ENCODE peak calls at places on chromosomes 2 and 18, in eight cellular contexts. One of them, this sample, is unnamed.

GRCh38 chr18:75324686-75325257 is 102.7 kb downstream of the SMIM21 start:
- DNase-seq in K562: no peak
- DNase-seq in HCT116: no peak
- DNase-seq in GM12878: no peak
- DNase-seq in Panc1: no peak
- DNase-seq in breast epithelium: no peak
- DNase-seq in GM23338: no peak
- DNase-seq in vagina: no peak
- DNase-seq in this sample: no peak

GRCh38 chr2:231386446-231386845 is 9.1 kb upstream of the B3GNT7 start:
- DNase-seq in K562: no peak
- DNase-seq in HCT116: no peak
- DNase-seq in GM12878: no peak
- DNase-seq in Panc1: no peak
- DNase-seq in breast epithelium: no peak
- DNase-seq in GM23338: no peak
- DNase-seq in vagina: no peak
- DNase-seq in this sample: no peak

GRCh38 chr2:52537588-52537987 is 1230.0 kb upstream of the CHAC2 start:
- DNase-seq in K562: no peak
- DNase-seq in HCT116: no peak
- DNase-seq in GM12878: no peak
- DNase-seq in Panc1: no peak
- DNase-seq in breast epithelium: no peak
- DNase-seq in GM23338: no peak
- DNase-seq in vagina: no peak
- DNase-seq in this sample: no peak

GRCh38 chr2:61340242-61340641 is 130.6 kb downstream of the USP34 start:
- DNase-seq in K562: no peak
- DNase-seq in HCT116: no peak
- DNase-seq in GM12878: no peak
- DNase-seq in Panc1: peak; percentile 46
- DNase-seq in breast epithelium: no peak
- DNase-seq in GM23338: no peak
- DNase-seq in vagina: no peak
- DNase-seq in this sample: no peak

GRCh38 chr18:76460482-76460881 is 34.6 kb downstream of the ZNF516 start:
- DNase-seq in K562: no peak
- DNase-seq in HCT116: no peak
- DNase-seq in GM12878: no peak
- DNase-seq in Panc1: no peak
- DNase-seq in breast epithelium: no peak
- DNase-seq in GM23338: no peak
- DNase-seq in vagina: peak; percentile 86
- DNase-seq in this sample: no peak

GRCh38 chr2:105397025-105397722 is 1.7 kb downstream of the FHL2 start:
- DNase-seq in K562: peak; percentile 34
- DNase-seq in HCT116: peak; percentile 60
- DNase-seq in GM12878: no peak
- DNase-seq in Panc1: no peak
- DNase-seq in breast epithelium: no peak
- DNase-seq in GM23338: no peak
- DNase-seq in vagina: no peak
- DNase-seq in this sample: no peak

GRCh38 chr2:184004289-184004944 is 593.9 kb upstream of the ZNF804A start:
- DNase-seq in K562: no peak
- DNase-seq in HCT116: no peak
- DNase-seq in GM12878: peak; percentile 27
- DNase-seq in Panc1: no peak
- DNase-seq in breast epithelium: no peak
- DNase-seq in GM23338: no peak
- DNase-seq in vagina: no peak
- DNase-seq in this sample: no peak

GRCh38 chr2:201675454-201675853 is 23.0 kb downstream of the MPP4 start:
- DNase-seq in K562: no peak
- DNase-seq in HCT116: no peak
- DNase-seq in GM12878: no peak
- DNase-seq in Panc1: no peak
- DNase-seq in breast epithelium: no peak
- DNase-seq in GM23338: no peak
- DNase-seq in vagina: no peak
- DNase-seq in this sample: no peak

GRCh38 chr2:136112949-136113766 is 4.8 kb downstream of the CXCR4 start:
- DNase-seq in K562: no peak
- DNase-seq in HCT116: no peak
- DNase-seq in GM12878: no peak
- DNase-seq in Panc1: no peak
- DNase-seq in breast epithelium: no peak
- DNase-seq in GM23338: no peak
- DNase-seq in vagina: no peak
- DNase-seq in this sample: no peak

GRCh38 chr18:50982802-50983179 is 15.0 kb downstream of the ELAC1 start:
- DNase-seq in K562: no peak
- DNase-seq in HCT116: no peak
- DNase-seq in GM12878: no peak
- DNase-seq in Panc1: no peak
- DNase-seq in breast epithelium: no peak
- DNase-seq in GM23338: peak; percentile 23
- DNase-seq in vagina: no peak
- DNase-seq in this sample: no peak
- H3K36me3 ChIP-seq in K562: peaks cover 2% of the 10 kb centered on the region
- H3K36me3 ChIP-seq in HCT116: no peaks in the 10 kb centered on the region
- H3K36me3 ChIP-seq in GM12878: no peaks in the 10 kb centered on the region
- H3K36me3 ChIP-seq in Panc1: no peaks in the 10 kb centered on the region
- H3K36me3 ChIP-seq in breast epithelium: no peaks in the 10 kb centered on the region
- H3K36me3 ChIP-seq in GM23338: no peaks in the 10 kb centered on the region
- H3K36me3 ChIP-seq in vagina: peaks cover 14% of the 10 kb centered on the region
- H3K36me3 ChIP-seq in this sample: peaks cover 15% of the 10 kb centered on the region

GRCh38 chr2:224248944-224249371 is 152.9 kb downstream of the FAM124B start:
- DNase-seq in K562: no peak
- DNase-seq in HCT116: no peak
- DNase-seq in GM12878: no peak
- DNase-seq in Panc1: no peak
- DNase-seq in breast epithelium: no peak
- DNase-seq in GM23338: no peak
- DNase-seq in vagina: no peak
- DNase-seq in this sample: no peak

GRCh38 chr2:224257176-224257575 is 144.7 kb downstream of the FAM124B start:
- DNase-seq in K562: no peak
- DNase-seq in HCT116: no peak
- DNase-seq in GM12878: no peak
- DNase-seq in Panc1: no peak
- DNase-seq in breast epithelium: no peak
- DNase-seq in GM23338: no peak
- DNase-seq in vagina: no peak
- DNase-seq in this sample: no peak

GRCh38 chr2:224252601-224253000 is 149.3 kb downstream of the FAM124B start:
- DNase-seq in K562: no peak
- DNase-seq in HCT116: no peak
- DNase-seq in GM12878: no peak
- DNase-seq in Panc1: no peak
- DNase-seq in breast epithelium: no peak
- DNase-seq in GM23338: no peak
- DNase-seq in vagina: no peak
- DNase-seq in this sample: no peak

DNA sequence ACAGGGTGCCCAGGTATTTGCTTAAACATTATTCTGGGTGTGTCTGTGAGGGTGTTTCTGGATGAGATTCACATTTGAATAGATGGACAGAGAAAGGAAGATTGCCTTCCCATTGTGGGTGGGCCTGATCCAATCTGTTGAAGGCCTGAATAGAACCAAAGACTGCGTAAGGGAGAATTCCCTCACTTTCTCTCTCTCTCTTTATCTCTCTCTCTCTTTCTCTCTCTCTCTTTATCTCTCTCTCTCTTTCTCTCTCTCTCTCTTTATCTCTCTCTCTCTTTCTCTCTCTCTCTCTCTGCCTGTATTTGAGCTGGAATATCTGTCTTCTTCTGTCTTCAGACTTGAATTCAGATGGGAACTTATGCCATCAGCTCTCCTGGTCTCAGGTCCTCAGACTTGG is 148.4 kb downstream of the FAM124B start:
- DNase-seq in K562: no peak
- DNase-seq in HCT116: no peak
- DNase-seq in GM12878: no peak
- DNase-seq in Panc1: no peak
- DNase-seq in breast epithelium: no peak
- DNase-seq in GM23338: no peak
- DNase-seq in vagina: no peak
- DNase-seq in this sample: no peak
- TF ChIP-seq POLR2AphosphoS5 in K562: no peak
- TF ChIP-seq POLR2AphosphoS5 in HCT116: no peak
- TF ChIP-seq POLR2AphosphoS5 in GM12878: no peak
- TF ChIP-seq POLR2AphosphoS5 in Panc1: no peak
- TF ChIP-seq POLR2AphosphoS5 in breast epithelium: no peak
- TF ChIP-seq POLR2AphosphoS5 in GM23338: no peak
- TF ChIP-seq POLR2AphosphoS5 in vagina: no peak
- TF ChIP-seq POLR2AphosphoS5 in this sample: no peak

GRCh38 chr18:33656889-33657288 is 78.9 kb downstream of the ASXL3 start:
- DNase-seq in K562: no peak
- DNase-seq in HCT116: no peak
- DNase-seq in GM12878: no peak
- DNase-seq in Panc1: no peak
- DNase-seq in breast epithelium: no peak
- DNase-seq in GM23338: no peak
- DNase-seq in vagina: no peak
- DNase-seq in this sample: no peak
- TF ChIP-seq CTCF in K562: no peak
- TF ChIP-seq CTCF in HCT116: no peak
- TF ChIP-seq CTCF in GM12878: no peak
- TF ChIP-seq CTCF in Panc1: no peak
- TF ChIP-seq CTCF in breast epithelium: no peak
- TF ChIP-seq CTCF in GM23338: no peak
- TF ChIP-seq CTCF in vagina: no peak
- TF ChIP-seq CTCF in this sample: no peak

GRCh38 chr2:127283275-127283674 is 10.7 kb downstream of the ERCC3 start:
- DNase-seq in K562: no peak
- DNase-seq in HCT116: no peak
- DNase-seq in GM12878: no peak
- DNase-seq in Panc1: no peak
- DNase-seq in breast epithelium: no peak
- DNase-seq in GM23338: no peak
- DNase-seq in vagina: no peak
- DNase-seq in this sample: no peak
- H3K36me3 ChIP-seq in K562: peaks cover 91% of the 10 kb centered on the region
- H3K36me3 ChIP-seq in HCT116: peaks cover 59% of the 10 kb centered on the region
- H3K36me3 ChIP-seq in GM12878: peaks cover 27% of the 10 kb centered on the region
- H3K36me3 ChIP-seq in Panc1: peaks cover 22% of the 10 kb centered on the region
- H3K36me3 ChIP-seq in breast epithelium: peaks cover 20% of the 10 kb centered on the region
- H3K36me3 ChIP-seq in GM23338: peaks cover 59% of the 10 kb centered on the region
- H3K36me3 ChIP-seq in vagina: peaks cover 77% of the 10 kb centered on the region
- H3K36me3 ChIP-seq in this sample: peaks cover 100% of the 10 kb centered on the region

GRCh38 chr2:47274054-47274779 is 119.1 kb upstream of the STPG4 start:
- DNase-seq in K562: no peak
- DNase-seq in HCT116: no peak
- DNase-seq in GM12878: no peak
- DNase-seq in Panc1: no peak
- DNase-seq in breast epithelium: no peak
- DNase-seq in GM23338: no peak
- DNase-seq in vagina: no peak
- DNase-seq in this sample: no peak
- TF ChIP-seq POLR2AphosphoS5 in K562: no peak
- TF ChIP-seq POLR2AphosphoS5 in HCT116: no peak
- TF ChIP-seq POLR2AphosphoS5 in GM12878: no peak
- TF ChIP-seq POLR2AphosphoS5 in Panc1: no peak
- TF ChIP-seq POLR2AphosphoS5 in breast epithelium: no peak
- TF ChIP-seq POLR2AphosphoS5 in GM23338: no peak
- TF ChIP-seq POLR2AphosphoS5 in vagina: no peak
- TF ChIP-seq POLR2AphosphoS5 in this sample: no peak

DNA sequence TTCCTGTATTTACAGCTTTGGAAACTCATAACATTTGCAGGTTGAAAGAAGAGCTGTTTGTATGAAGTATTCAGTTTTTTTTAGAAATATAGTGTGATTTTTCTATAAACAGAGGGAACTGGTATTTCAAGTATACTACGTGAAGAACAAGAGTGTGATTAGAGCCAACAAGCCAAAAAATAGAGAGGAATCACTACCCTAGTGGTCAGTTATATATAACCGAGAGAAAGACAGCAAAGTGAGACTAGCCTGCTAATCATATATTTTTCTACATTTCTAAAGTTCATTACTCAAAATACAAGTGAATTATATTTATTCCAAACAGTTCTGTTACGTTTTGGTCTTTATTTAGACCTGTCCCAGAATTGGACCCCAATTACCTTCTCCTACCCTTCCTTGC is 444.8 kb upstream of the NRP2 start:
- DNase-seq in K562: no peak
- DNase-seq in HCT116: no peak
- DNase-seq in GM12878: no peak
- DNase-seq in Panc1: no peak
- DNase-seq in breast epithelium: no peak
- DNase-seq in GM23338: peak; percentile 58
- DNase-seq in vagina: no peak
- DNase-seq in this sample: no peak
- TF ChIP-seq CTCF in K562: no peak
- TF ChIP-seq CTCF in HCT116: no peak
- TF ChIP-seq CTCF in GM12878: no peak
- TF ChIP-seq CTCF in Panc1: no peak
- TF ChIP-seq CTCF in breast epithelium: no peak
- TF ChIP-seq CTCF in GM23338: peak; percentile 46
- TF ChIP-seq CTCF in vagina: no peak
- TF ChIP-seq CTCF in this sample: no peak

GRCh38 chr2:47024046-47024445 is 108.4 kb upstream of the MCFD2 start:
- DNase-seq in K562: no peak
- DNase-seq in HCT116: no peak
- DNase-seq in GM12878: no peak
- DNase-seq in Panc1: no peak
- DNase-seq in breast epithelium: no peak
- DNase-seq in GM23338: no peak
- DNase-seq in vagina: no peak
- DNase-seq in this sample: no peak

GRCh38 chr2:47019991-47020681 is 104.5 kb upstream of the MCFD2 start:
- DNase-seq in K562: no peak
- DNase-seq in HCT116: no peak
- DNase-seq in GM12878: no peak
- DNase-seq in Panc1: no peak
- DNase-seq in breast epithelium: no peak
- DNase-seq in GM23338: no peak
- DNase-seq in vagina: no peak
- DNase-seq in this sample: no peak

GRCh38 chr2:47021301-47022009 is 105.8 kb upstream of the MCFD2 start:
- DNase-seq in K562: no peak
- DNase-seq in HCT116: no peak
- DNase-seq in GM12878: no peak
- DNase-seq in Panc1: no peak
- DNase-seq in breast epithelium: no peak
- DNase-seq in GM23338: no peak
- DNase-seq in vagina: no peak
- DNase-seq in this sample: no peak

GRCh38 chr2:47023332-47023731 is 107.7 kb upstream of the MCFD2 start:
- DNase-seq in K562: no peak
- DNase-seq in HCT116: no peak
- DNase-seq in GM12878: no peak
- DNase-seq in Panc1: no peak
- DNase-seq in breast epithelium: no peak
- DNase-seq in GM23338: no peak
- DNase-seq in vagina: no peak
- DNase-seq in this sample: no peak

GRCh38 chr2:47022399-47022798 is 106.8 kb upstream of the MCFD2 start:
- DNase-seq in K562: no peak
- DNase-seq in HCT116: no peak
- DNase-seq in GM12878: no peak
- DNase-seq in Panc1: no peak
- DNase-seq in breast epithelium: no peak
- DNase-seq in GM23338: no peak
- DNase-seq in vagina: no peak
- DNase-seq in this sample: no peak
- H3K36me3 ChIP-seq in K562: peaks cover 8% of the 10 kb centered on the region
- H3K36me3 ChIP-seq in HCT116: no peaks in the 10 kb centered on the region
- H3K36me3 ChIP-seq in GM12878: peaks cover 41% of the 10 kb centered on the region
- H3K36me3 ChIP-seq in Panc1: no peaks in the 10 kb centered on the region
- H3K36me3 ChIP-seq in breast epithelium: peaks cover 5% of the 10 kb centered on the region
- H3K36me3 ChIP-seq in GM23338: no peaks in the 10 kb centered on the region
- H3K36me3 ChIP-seq in vagina: peaks cover 49% of the 10 kb centered on the region
- H3K36me3 ChIP-seq in this sample: peaks cover 97% of the 10 kb centered on the region

GRCh38 chr2:204557604-204558003 is 12.3 kb downstream of the PARD3B start:
- DNase-seq in K562: no peak
- DNase-seq in HCT116: no peak
- DNase-seq in GM12878: no peak
- DNase-seq in Panc1: no peak
- DNase-seq in breast epithelium: no peak
- DNase-seq in GM23338: no peak
- DNase-seq in vagina: no peak
- DNase-seq in this sample: no peak
- TF ChIP-seq POLR2AphosphoS5 in K562: no peak
- TF ChIP-seq POLR2AphosphoS5 in HCT116: no peak
- TF ChIP-seq POLR2AphosphoS5 in GM12878: no peak
- TF ChIP-seq POLR2AphosphoS5 in Panc1: no peak
- TF ChIP-seq POLR2AphosphoS5 in breast epithelium: no peak
- TF ChIP-seq POLR2AphosphoS5 in GM23338: no peak
- TF ChIP-seq POLR2AphosphoS5 in vagina: no peak
- TF ChIP-seq POLR2AphosphoS5 in this sample: no peak